ENCODE peak calls at places on chromosomes 7 and 10, in seven cellular contexts. H, A, N, E, R, Q and P are unnamed samples.
A peak's percentile ranks its signal among the peaks of the same experiment; 100 is the strongest.

GRCh38 chr10:125094111-125094705 is 66.2 kb downstream of the CTBP2 start:
- DNase-seq in H (no peak), A (no peak), N (no peak), E (peak; percentile 54), R (no peak), Q (no peak), P (no peak)

GRCh38 chr7:151856098-151856497 is 20.8 kb downstream of the PRKAG2 start:
- DNase-seq in H (no peak), A (no peak), N (no peak), E (no peak), R (no peak), Q (no peak), P (no peak)

GRCh38 chr7:13749666-13750065 is 239.8 kb downstream of the ETV1 start:
- DNase-seq in H (no peak), A (no peak), N (no peak), E (no peak), R (no peak), Q (no peak), P (no peak)

GRCh38 chr7:2438181-2438580 is 34.8 kb downstream of the CHST12 start:
- DNase-seq in H (no peak), A (no peak), N (no peak), E (no peak), R (no peak), Q (no peak), P (no peak)

GRCh38 chr10:103451091-103451801 is 924 bp downstream of the CALHM2 start:
- DNase-seq in H (peak; percentile 52), A (peak; percentile 34), N (no peak), E (no peak), R (no peak), Q (peak; percentile 20), P (peak; percentile 55)

GRCh38 chr7:115910541-115911164 is 119.9 kb downstream of the TFEC start:
- DNase-seq in H (no peak), A (no peak), N (peak; percentile 88), E (no peak), R (peak; percentile 29), Q (no peak), P (no peak)

GRCh38 chr7:44973610-44974401 is 5.0 kb downstream of the MYO1G start:
- DNase-seq in H (peak; percentile 68), A (peak; percentile 60), N (no peak), E (peak; percentile 72), R (no peak), Q (peak; percentile 33), P (no peak)

GRCh38 chr7:23544913-23545354 is 13.2 kb upstream of the TRA2A start:
- DNase-seq in H (no peak), A (no peak), N (no peak), E (no peak), R (peak; percentile 78), Q (no peak), P (no peak)

GRCh38 chr10:23571884-23572283 is 133.0 kb downstream of the OTUD1 start:
- DNase-seq in H (no peak), A (no peak), N (no peak), E (no peak), R (no peak), Q (no peak), P (no peak)

GRCh38 chr10:17951868-17952371 is at the start of gene SLC39A12:
- DNase-seq in H (no peak), A (no peak), N (no peak), E (no peak), R (no peak), Q (no peak), P (no peak)

GRCh38 chr10:80609331-80609730 is 71.6 kb downstream of the SH2D4B start:
- DNase-seq in H (no peak), A (no peak), N (no peak), E (no peak), R (no peak), Q (no peak), P (no peak)

GRCh38 chr10:60171436-60172013 is 218.2 kb downstream of the ANK3 start:
- DNase-seq in H (no peak), A (no peak), N (no peak), E (no peak), R (no peak), Q (no peak), P (no peak)

GRCh38 chr10:113644185-113645120 is 19.4 kb downstream of the NRAP start:
- DNase-seq in H (peak; percentile 36), A (no peak), N (no peak), E (no peak), R (no peak), Q (no peak), P (no peak)

GRCh38 chr10:80460399-80461207 is 6.5 kb downstream of the TSPAN14 start:
- DNase-seq in H (peak; percentile 87), A (no peak), N (no peak), E (no peak), R (peak; percentile 14), Q (no peak), P (no peak)

GRCh38 chr7:94907026-94907419 is 371 bp upstream of the PPP1R9A start:
- DNase-seq in H (no peak), A (no peak), N (no peak), E (no peak), R (no peak), Q (no peak), P (peak; percentile 71)

GRCh38 chr7:117118579-117119180 is 165.4 kb downstream of the ST7 start:
- DNase-seq in H (no peak), A (no peak), N (no peak), E (no peak), R (no peak), Q (no peak), P (no peak)

GRCh38 chr7:139543801-139544603 is 20.5 kb downstream of the CLEC2L start:
- DNase-seq in H (no peak), A (no peak), N (no peak), E (peak; percentile 64), R (peak; percentile 15), Q (no peak), P (peak; percentile 17)

GRCh38 chr10:108393111-108393510 is 1228.6 kb upstream of the SORCS1 start:
- DNase-seq in H (no peak), A (no peak), N (no peak), E (no peak), R (no peak), Q (no peak), P (no peak)

GRCh38 chr10:86711237-86711956 is 43.1 kb downstream of the LDB3 start:
- DNase-seq in H (peak; percentile 91), A (peak; percentile 70), N (no peak), E (peak; percentile 91), R (peak; percentile 93), Q (peak; percentile 80), P (peak; percentile 37)

GRCh38 chr10:113278664-113279063 is 274.2 kb upstream of the HABP2 start:
- DNase-seq in H (no peak), A (no peak), N (no peak), E (no peak), R (no peak), Q (no peak), P (no peak)

GRCh38 chr7:146185844-146186243 is 69.2 kb downstream of the CNTNAP2 start:
- DNase-seq in H (no peak), A (no peak), N (no peak), E (no peak), R (no peak), Q (no peak), P (no peak)

GRCh38 chr7:107078517-107078966 is 34.0 kb downstream of the PRKAR2B start:
- DNase-seq in H (no peak), A (no peak), N (no peak), E (no peak), R (no peak), Q (no peak), P (no peak)

GRCh38 chr7:137577184-137577583 is 233.7 kb upstream of the PTN start:
- DNase-seq in H (no peak), A (no peak), N (no peak), E (no peak), R (no peak), Q (no peak), P (no peak)

GRCh38 chr10:47261556-47261955 is 38.4 kb upstream of the GDF10 start:
- DNase-seq in H (peak; percentile 4), A (no peak), N (no peak), E (no peak), R (no peak), Q (no peak), P (no peak)

GRCh38 chr7:40301486-40302065 is 166.8 kb downstream of the SUGCT start:
- DNase-seq in H (no peak), A (no peak), N (no peak), E (no peak), R (no peak), Q (no peak), P (no peak)

GRCh38 chr10:48399056-48399541 is 92.6 kb downstream of the MAPK8 start:
- DNase-seq in H (no peak), A (no peak), N (no peak), E (no peak), R (no peak), Q (no peak), P (no peak)

GRCh38 chr7:27906385-27907091 is 166.6 kb downstream of the TAX1BP1 start:
- DNase-seq in H (no peak), A (no peak), N (peak; percentile 32), E (no peak), R (no peak), Q (no peak), P (no peak)

GRCh38 chr10:74290703-74291102 is 139.7 kb downstream of the ADK start:
- DNase-seq in H (no peak), A (no peak), N (no peak), E (no peak), R (no peak), Q (no peak), P (no peak)

GRCh38 chr7:8260871-8261707 is 878 bp downstream of the ICA1 start:
- DNase-seq in H (peak; percentile 61), A (no peak), N (no peak), E (peak; percentile 88), R (peak; percentile 37), Q (no peak), P (no peak)

GRCh38 chr10:32077896-32078295 is 21.7 kb upstream of the KIF5B start:
- DNase-seq in H (no peak), A (no peak), N (no peak), E (no peak), R (no peak), Q (no peak), P (no peak)

GRCh38 chr10:90424730-90425129 is 433.1 kb downstream of the HTR7 start:
- DNase-seq in H (no peak), A (no peak), N (no peak), E (no peak), R (no peak), Q (no peak), P (no peak)

GRCh38 chr10:48447356-48448215 is 141.1 kb downstream of the MAPK8 start:
- DNase-seq in H (no peak), A (no peak), N (no peak), E (peak; percentile 43), R (no peak), Q (no peak), P (no peak)

GRCh38 chr7:110322796-110323195 is 768.1 kb upstream of the LRRN3 start:
- DNase-seq in H (no peak), A (no peak), N (no peak), E (no peak), R (no peak), Q (no peak), P (no peak)

GRCh38 chr7:30983914-30984247 is 20.1 kb downstream of the GHRHR start:
- DNase-seq in H (no peak), A (no peak), N (no peak), E (no peak), R (no peak), Q (no peak), P (no peak)

GRCh38 chr10:99394256-99394655 is 36.2 kb downstream of the GOT1 start:
- DNase-seq in H (no peak), A (no peak), N (no peak), E (no peak), R (no peak), Q (no peak), P (no peak)

GRCh38 chr10:87878664-87879459 is 15.4 kb downstream of the PTEN start:
- DNase-seq in H (no peak), A (no peak), N (peak; percentile 30), E (no peak), R (no peak), Q (no peak), P (peak; percentile 58)

GRCh38 chr7:108004220-108005142 is 1.5 kb upstream of the LAMB1 start:
- DNase-seq in H (no peak), A (no peak), N (no peak), E (no peak), R (no peak), Q (no peak), P (no peak)